ENCODE peak calls at places on chromosomes 12 and 14, in five cellular contexts. N is heart right ventricle, F is astrocyte of the spinal cord, G is NCI-H524, T is lower lobe of right lung. I is an unnamed sample.
A peak's percentile ranks its signal among the peaks of the same experiment; 100 is the strongest.

GRCh38 chr12:123931686-123932321 is 40.8 kb downstream of the CCDC92 start:
- DNase-seq in T (no peak), G (no peak), F (no peak), N (no peak), I (no peak)

GRCh38 chr12:101781834-101782543 is 42.7 kb upstream of the SYCP3 start:
- DNase-seq in T (no peak), G (no peak), F (peak; percentile 63), N (no peak), I (no peak)

GRCh38 chr12:97308576-97309198 is 153.9 kb upstream of the RMST start:
- DNase-seq in N (no peak), T (no peak), F (peak; percentile 62), G (peak; percentile 50), I (no peak)

GRCh38 chr14:104650057-104650980 is 39.1 kb upstream of the INF2 start:
- DNase-seq in F (peak; percentile 55), G (peak; percentile 66), N (peak; percentile 76), T (peak; percentile 69), I (peak; percentile 66)

GRCh38 chr14:80136358-80136757 is 74.9 kb downstream of the DIO2 start:
- DNase-seq in G (no peak), F (peak; percentile 3), T (no peak), N (no peak), I (no peak)

GRCh38 chr12:468671-469389 is 9.1 kb downstream of the B4GALNT3 start:
- DNase-seq in F (no peak), G (no peak), N (no peak), T (no peak), I (no peak)

GRCh38 chr12:109222062-109222461 is 87.0 kb downstream of the FOXN4 start:
- DNase-seq in T (no peak), G (no peak), F (no peak), N (no peak), I (no peak)

GRCh38 chr14:44463386-44464004 is 43.6 kb downstream of the FSCB start:
- DNase-seq in T (no peak), F (no peak), N (no peak), G (peak; percentile 75), I (no peak)

GRCh38 chr12:45989857-45990467 is 412 bp downstream of the SCAF11 start:
- DNase-seq in F (peak; percentile 51), N (peak; percentile 77), T (peak; percentile 82), G (peak; percentile 67), I (peak; percentile 79)

GRCh38 chr12:11885261-11886038 is 185.3 kb upstream of the BCL2L14 start:
- DNase-seq in F (peak; percentile 64), G (no peak), N (no peak), T (no peak), I (no peak)

GRCh38 chr12:51941011-51941561 is 10.4 kb upstream of the ACVR1B start:
- DNase-seq in F (peak; percentile 51), G (peak; percentile 78), T (no peak), N (peak; percentile 30), I (no peak)